ENCODE peak calls at places on chromosomes 16 and 17, in ten cellular contexts. One of them, this sample, is unnamed.
A peak's percentile ranks its signal among the peaks of the same experiment; 100 is the strongest.

GRCh38 chr17:28937044-28937729 is 14.1 kb downstream of the PHF12 start:
- DNase-seq in spleen: no peak
- DNase-seq in gastrocnemius medialis: no peak
- DNase-seq in stomach: no peak
- DNase-seq in H1: no peak
- DNase-seq in K562: no peak
- DNase-seq in Peyer's patch: no peak
- DNase-seq in breast epithelium: no peak
- DNase-seq in upper lobe of left lung: no peak
- DNase-seq in uterus: no peak
- DNase-seq in this sample: no peak

GRCh38 chr16:15552507-15552906 is 90.4 kb downstream of the MARF1 start:
- DNase-seq in K562: no peak
- DNase-seq in stomach: no peak
- DNase-seq in gastrocnemius medialis: no peak
- DNase-seq in breast epithelium: no peak
- DNase-seq in uterus: no peak
- DNase-seq in spleen: no peak
- DNase-seq in Peyer's patch: no peak
- DNase-seq in H1: no peak
- DNase-seq in upper lobe of left lung: no peak
- DNase-seq in this sample: no peak

GRCh38 chr17:58330997-58331814 is 2.6 kb upstream of the TSPOAP1 start:
- DNase-seq in upper lobe of left lung: peak; percentile 86
- DNase-seq in H1: no peak
- DNase-seq in stomach: peak; percentile 45
- DNase-seq in breast epithelium: no peak
- DNase-seq in Peyer's patch: peak; percentile 88
- DNase-seq in gastrocnemius medialis: no peak
- DNase-seq in uterus: no peak
- DNase-seq in K562: peak; percentile 75
- DNase-seq in spleen: peak; percentile 94
- DNase-seq in this sample: no peak

GRCh38 chr17:5832886-5833285 is 237.3 kb upstream of the WSCD1 start:
- DNase-seq in H1: no peak
- DNase-seq in breast epithelium: no peak
- DNase-seq in upper lobe of left lung: no peak
- DNase-seq in gastrocnemius medialis: no peak
- DNase-seq in Peyer's patch: no peak
- DNase-seq in K562: no peak
- DNase-seq in uterus: no peak
- DNase-seq in spleen: no peak
- DNase-seq in stomach: no peak
- DNase-seq in this sample: no peak

GRCh38 chr17:35878361-35878760 is 1.8 kb downstream of the CCL5 start:
- DNase-seq in gastrocnemius medialis: no peak
- DNase-seq in uterus: no peak
- DNase-seq in upper lobe of left lung: no peak
- DNase-seq in Peyer's patch: no peak
- DNase-seq in H1: no peak
- DNase-seq in spleen: no peak
- DNase-seq in breast epithelium: no peak
- DNase-seq in K562: no peak
- DNase-seq in stomach: no peak
- DNase-seq in this sample: no peak

GRCh38 chr17:29571883-29572681 is 3.6 kb downstream of the TP53I13 start:
- DNase-seq in upper lobe of left lung: no peak
- DNase-seq in uterus: peak; percentile 31
- DNase-seq in stomach: peak; percentile 24
- DNase-seq in gastrocnemius medialis: no peak
- DNase-seq in H1: no peak
- DNase-seq in Peyer's patch: peak; percentile 49
- DNase-seq in spleen: peak; percentile 77
- DNase-seq in breast epithelium: peak; percentile 43
- DNase-seq in K562: no peak
- DNase-seq in this sample: peak; percentile 51

GRCh38 chr16:89855986-89856385 is 17.4 kb upstream of the TCF25 start:
- DNase-seq in stomach: no peak
- DNase-seq in breast epithelium: no peak
- DNase-seq in uterus: no peak
- DNase-seq in H1: no peak
- DNase-seq in spleen: no peak
- DNase-seq in upper lobe of left lung: peak; percentile 81
- DNase-seq in gastrocnemius medialis: no peak
- DNase-seq in Peyer's patch: no peak
- DNase-seq in K562: no peak
- DNase-seq in this sample: no peak

GRCh38 chr16:26648851-26649250 is 417.9 kb upstream of the C16orf82 start:
- DNase-seq in H1: no peak
- DNase-seq in K562: no peak
- DNase-seq in spleen: no peak
- DNase-seq in breast epithelium: no peak
- DNase-seq in upper lobe of left lung: no peak
- DNase-seq in stomach: no peak
- DNase-seq in gastrocnemius medialis: no peak
- DNase-seq in uterus: no peak
- DNase-seq in Peyer's patch: no peak
- DNase-seq in this sample: no peak

GRCh38 chr16:56634715-56635440 is 2.4 kb downstream of the MT1M start:
- DNase-seq in breast epithelium: no peak
- DNase-seq in spleen: no peak
- DNase-seq in stomach: no peak
- DNase-seq in upper lobe of left lung: no peak
- DNase-seq in gastrocnemius medialis: no peak
- DNase-seq in uterus: no peak
- DNase-seq in H1: peak; percentile 64
- DNase-seq in K562: no peak
- DNase-seq in Peyer's patch: no peak
- DNase-seq in this sample: no peak

GRCh38 chr16:56636616-56637413 is 1.7 kb upstream of the MT1A start:
- DNase-seq in spleen: no peak
- DNase-seq in gastrocnemius medialis: no peak
- DNase-seq in H1: no peak
- DNase-seq in breast epithelium: no peak
- DNase-seq in stomach: no peak
- DNase-seq in K562: no peak
- DNase-seq in upper lobe of left lung: no peak
- DNase-seq in Peyer's patch: no peak
- DNase-seq in uterus: no peak
- DNase-seq in this sample: no peak

GRCh38 chr16:56633535-56633934 is 1.1 kb downstream of the MT1M start:
- DNase-seq in H1: no peak
- DNase-seq in spleen: no peak
- DNase-seq in K562: no peak
- DNase-seq in stomach: no peak
- DNase-seq in breast epithelium: no peak
- DNase-seq in Peyer's patch: no peak
- DNase-seq in upper lobe of left lung: no peak
- DNase-seq in gastrocnemius medialis: no peak
- DNase-seq in uterus: no peak
- DNase-seq in this sample: no peak

GRCh38 chr16:56637814-56638750 is at the start of gene MT1A:
- DNase-seq in H1: peak; percentile 81
- DNase-seq in spleen: peak; percentile 79
- DNase-seq in K562: peak; percentile 54
- DNase-seq in gastrocnemius medialis: peak; percentile 63
- DNase-seq in breast epithelium: peak; percentile 77
- DNase-seq in upper lobe of left lung: peak; percentile 94
- DNase-seq in stomach: peak; percentile 87
- DNase-seq in Peyer's patch: peak; percentile 82
- DNase-seq in uterus: peak; percentile 72
- DNase-seq in this sample: peak; percentile 95

DNA sequence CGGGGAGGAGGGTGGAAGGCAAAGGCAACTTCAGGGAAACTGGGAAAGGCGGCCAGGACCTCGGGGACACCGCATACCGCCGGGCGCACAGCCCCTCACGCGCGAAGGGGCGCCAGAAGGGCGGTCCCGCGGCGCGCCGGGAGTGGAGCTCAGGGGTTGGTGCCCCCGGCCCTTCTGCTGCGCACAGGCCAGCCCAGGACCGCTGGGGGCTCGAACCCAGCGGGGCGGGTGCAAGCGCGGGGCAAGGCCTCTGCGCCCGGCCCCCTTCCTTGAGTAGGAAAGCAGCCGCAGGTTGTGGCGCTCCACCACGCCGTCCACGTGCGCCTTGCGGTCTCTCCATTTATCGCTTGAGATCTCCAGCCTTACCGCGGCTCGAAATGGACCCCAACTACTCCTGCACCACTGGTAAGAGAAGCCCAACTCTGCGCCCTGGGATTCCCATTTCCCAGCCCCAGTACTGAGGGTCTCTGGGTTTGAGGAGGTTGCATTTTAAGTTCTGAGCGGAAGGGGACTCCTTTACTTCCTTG is 3.0 kb upstream of the MT1A start:
- DNase-seq in K562: no peak
- DNase-seq in upper lobe of left lung: peak; percentile 85
- DNase-seq in breast epithelium: no peak
- DNase-seq in Peyer's patch: no peak
- DNase-seq in stomach: no peak
- DNase-seq in uterus: no peak
- DNase-seq in gastrocnemius medialis: no peak
- DNase-seq in H1: peak; percentile 66
- DNase-seq in spleen: no peak
- DNase-seq in this sample: no peak
- H3K27me3 ChIP-seq in K562: peaks cover 49% of the 10 kb centered on the region
- H3K27me3 ChIP-seq in upper lobe of left lung: no peaks in the 10 kb centered on the region
- H3K27me3 ChIP-seq in breast epithelium: peaks cover 6% of the 10 kb centered on the region
- H3K27me3 ChIP-seq in Peyer's patch: no peaks in the 10 kb centered on the region
- H3K27me3 ChIP-seq in stomach: peaks cover 15% of the 10 kb centered on the region
- H3K27me3 ChIP-seq in uterus: no peaks in the 10 kb centered on the region
- H3K27me3 ChIP-seq in gastrocnemius medialis: peaks cover 3% of the 10 kb centered on the region
- H3K27me3 ChIP-seq in H1: peaks cover 100% of the 10 kb centered on the region
- H3K27me3 ChIP-seq in spleen: peaks cover 87% of the 10 kb centered on the region
- H3K27me3 ChIP-seq in this sample: no peaks in the 10 kb centered on the region

GRCh38 chr17:8125196-8125946 is 1.5 kb upstream of the HES7 start:
- DNase-seq in stomach: peak; percentile 83
- DNase-seq in uterus: peak; percentile 88
- DNase-seq in H1: peak; percentile 99
- DNase-seq in K562: peak; percentile 72
- DNase-seq in upper lobe of left lung: peak; percentile 91
- DNase-seq in Peyer's patch: peak; percentile 93
- DNase-seq in spleen: peak; percentile 89
- DNase-seq in gastrocnemius medialis: peak; percentile 63
- DNase-seq in breast epithelium: peak; percentile 91
- DNase-seq in this sample: no peak

GRCh38 chr17:8125947-8126305 is 2.0 kb upstream of the HES7 start:
- DNase-seq in stomach: no peak
- DNase-seq in Peyer's patch: no peak
- DNase-seq in spleen: no peak
- DNase-seq in gastrocnemius medialis: no peak
- DNase-seq in breast epithelium: no peak
- DNase-seq in upper lobe of left lung: peak; percentile 83
- DNase-seq in H1: no peak
- DNase-seq in K562: peak; percentile 57
- DNase-seq in uterus: no peak
- DNase-seq in this sample: no peak

GRCh38 chr17:8128125-8128784 is 4.3 kb upstream of the HES7 start:
- DNase-seq in spleen: no peak
- DNase-seq in K562: no peak
- DNase-seq in stomach: no peak
- DNase-seq in Peyer's patch: no peak
- DNase-seq in uterus: no peak
- DNase-seq in breast epithelium: no peak
- DNase-seq in gastrocnemius medialis: no peak
- DNase-seq in upper lobe of left lung: no peak
- DNase-seq in H1: no peak
- DNase-seq in this sample: no peak

GRCh38 chr17:8124350-8125195 is 667 bp upstream of the HES7 start:
- DNase-seq in breast epithelium: no peak
- DNase-seq in spleen: no peak
- DNase-seq in stomach: no peak
- DNase-seq in gastrocnemius medialis: no peak
- DNase-seq in K562: no peak
- DNase-seq in H1: peak; percentile 55
- DNase-seq in Peyer's patch: no peak
- DNase-seq in upper lobe of left lung: no peak
- DNase-seq in uterus: no peak
- DNase-seq in this sample: no peak

GRCh38 chr17:8126306-8127066 is 2.6 kb upstream of the HES7 start:
- DNase-seq in K562: peak; percentile 66
- DNase-seq in gastrocnemius medialis: no peak
- DNase-seq in stomach: no peak
- DNase-seq in uterus: peak; percentile 56
- DNase-seq in Peyer's patch: no peak
- DNase-seq in breast epithelium: no peak
- DNase-seq in spleen: no peak
- DNase-seq in upper lobe of left lung: peak; percentile 91
- DNase-seq in H1: peak; percentile 78
- DNase-seq in this sample: no peak
- H3K4me1 ChIP-seq in K562: peaks cover 61% of the 10 kb centered on the region
- H3K4me1 ChIP-seq in gastrocnemius medialis: peaks cover 51% of the 10 kb centered on the region
- H3K4me1 ChIP-seq in stomach: peaks cover 57% of the 10 kb centered on the region
- H3K4me1 ChIP-seq in uterus: no peaks in the 10 kb centered on the region
- H3K4me1 ChIP-seq in Peyer's patch: peaks cover 51% of the 10 kb centered on the region
- H3K4me1 ChIP-seq in breast epithelium: peaks cover 34% of the 10 kb centered on the region
- H3K4me1 ChIP-seq in spleen: peaks cover 63% of the 10 kb centered on the region
- H3K4me1 ChIP-seq in upper lobe of left lung: peaks cover 49% of the 10 kb centered on the region
- H3K4me1 ChIP-seq in H1: peaks cover 7% of the 10 kb centered on the region
- H3K4me1 ChIP-seq in this sample: peaks cover 50% of the 10 kb centered on the region

DNA sequence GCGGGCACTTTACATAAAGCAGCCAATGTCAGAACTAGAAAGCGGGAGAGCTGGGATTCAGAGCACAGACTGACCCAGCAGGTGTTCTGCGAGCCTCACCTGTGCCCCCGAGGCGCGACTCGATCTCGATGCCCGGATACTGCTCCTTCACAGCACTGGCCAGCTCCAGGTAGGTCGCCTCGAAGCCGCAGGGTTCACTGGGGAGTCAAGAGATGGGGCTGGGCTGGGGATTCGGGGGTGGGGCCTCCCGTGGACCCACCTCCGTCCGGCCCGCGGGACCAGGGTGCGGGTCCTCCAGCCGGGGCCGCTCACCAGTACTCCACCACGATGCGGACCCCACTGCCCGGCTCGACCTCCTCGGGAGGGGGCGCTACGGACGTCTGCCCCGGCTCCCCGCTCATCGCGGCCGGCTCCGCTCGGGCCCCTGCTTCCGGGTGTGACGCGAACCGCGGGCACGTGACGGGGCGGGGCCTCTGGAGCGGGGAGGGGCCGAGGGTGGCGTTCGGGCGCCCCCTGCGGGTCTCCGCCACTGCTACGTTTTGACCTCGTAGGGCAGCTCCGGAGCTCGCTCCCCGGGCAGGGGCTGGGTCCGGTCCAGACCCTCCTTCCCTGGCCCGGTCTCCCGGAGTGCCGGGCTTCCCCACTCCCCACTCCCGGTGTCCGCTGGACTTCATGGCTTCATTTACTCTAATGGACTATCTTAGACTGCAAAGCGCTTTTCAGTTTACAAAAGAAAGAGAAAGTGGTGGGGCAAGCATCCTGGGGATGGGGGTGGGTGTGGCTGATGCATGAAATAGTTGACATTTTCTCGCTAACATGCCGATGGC is at the start of gene MIEN1:
- DNase-seq in gastrocnemius medialis: peak; percentile 80
- DNase-seq in spleen: peak; percentile 98
- DNase-seq in stomach: peak; percentile 95
- DNase-seq in H1: peak; percentile 100
- DNase-seq in Peyer's patch: peak; percentile 97
- DNase-seq in upper lobe of left lung: peak; percentile 100
- DNase-seq in breast epithelium: peak; percentile 96
- DNase-seq in uterus: peak; percentile 91
- DNase-seq in K562: peak; percentile 97
- DNase-seq in this sample: peak; percentile 93
- TF ChIP-seq POLR2A in gastrocnemius medialis: peak; percentile 87
- TF ChIP-seq POLR2A in spleen: peak; percentile 79
- TF ChIP-seq POLR2A in stomach: no peak
- TF ChIP-seq POLR2A in H1: peak; percentile 70
- TF ChIP-seq POLR2A in Peyer's patch: peak; percentile 90
- TF ChIP-seq POLR2A in upper lobe of left lung: peak; percentile 30
- TF ChIP-seq POLR2A in breast epithelium: peak; percentile 87
- TF ChIP-seq POLR2A in uterus: peak; percentile 89
- TF ChIP-seq POLR2A in K562: peak; percentile 85
- TF ChIP-seq POLR2A in this sample: peak; percentile 80

GRCh38 chr16:49859139-49859947 is 3.4 kb upstream of the ZNF423 start:
- DNase-seq in K562: no peak
- DNase-seq in stomach: no peak
- DNase-seq in H1: no peak
- DNase-seq in breast epithelium: no peak
- DNase-seq in uterus: peak; percentile 77
- DNase-seq in upper lobe of left lung: peak; percentile 83
- DNase-seq in spleen: no peak
- DNase-seq in Peyer's patch: peak; percentile 62
- DNase-seq in gastrocnemius medialis: no peak
- DNase-seq in this sample: peak; percentile 58
- H3K27me3 ChIP-seq in K562: peaks cover 20% of the 10 kb centered on the region
- H3K27me3 ChIP-seq in stomach: peaks cover 24% of the 10 kb centered on the region
- H3K27me3 ChIP-seq in H1: peaks cover 28% of the 10 kb centered on the region
- H3K27me3 ChIP-seq in breast epithelium: no peaks in the 10 kb centered on the region
- H3K27me3 ChIP-seq in uterus: no peaks in the 10 kb centered on the region
- H3K27me3 ChIP-seq in upper lobe of left lung: no peaks in the 10 kb centered on the region
- H3K27me3 ChIP-seq in spleen: peaks cover 54% of the 10 kb centered on the region
- H3K27me3 ChIP-seq in Peyer's patch: no peaks in the 10 kb centered on the region
- H3K27me3 ChIP-seq in gastrocnemius medialis: no peaks in the 10 kb centered on the region
- H3K27me3 ChIP-seq in this sample: no peaks in the 10 kb centered on the region

This sample was measured in right lobe of liver.